ENCODE peak calls at places on chromosomes 7 and 10, in six cellular contexts. D, O, L, P, H and I are unnamed samples. For H3K4me1, the result is how much of the 10 kb centered on the place peaks cover.

GRCh38 chr10:63718453-63718852 is 197.3 kb downstream of the REEP3 start:
- DNase-seq in D (no peak), O (no peak), L (no peak), P (no peak), H (no peak), I (no peak)

GRCh38 chr10:132010484-132010883 is 28.8 kb upstream of the BNIP3 start:
- DNase-seq in D (no peak), O (no peak), L (no peak), P (no peak), H (no peak), I (no peak)

GRCh38 chr7:139995034-139995915 is 67.5 kb downstream of the PARP12 start:
- DNase-seq in D (no peak), O (no peak), L (peak), P (no peak), H (no peak), I (no peak)

GRCh38 chr10:130013263-130013937 is 49.3 kb upstream of the EBF3 start:
- DNase-seq in D (no peak), O (no peak), L (no peak), P (no peak), H (no peak), I (no peak)

GRCh38 chr10:17238445-17239275 is 10.6 kb downstream of the VIM start:
- DNase-seq in D (no peak), O (no peak), L (no peak), P (no peak), H (no peak), I (no peak)

GRCh38 chr10:101217450-101218281 is 11.6 kb downstream of the LBX1 start:
- DNase-seq in D (peak), O (peak), L (no peak), P (no peak), H (no peak), I (no peak)

GRCh38 chr10:62577666-62578291 is 203.6 kb downstream of the ZNF365 start:
- DNase-seq in D (no peak), O (no peak), L (no peak), P (no peak), H (no peak), I (no peak)

GRCh38 chr10:22986771-22987542 is 59.1 kb downstream of the ARMC3 start:
- DNase-seq in D (no peak), O (no peak), L (no peak), P (no peak), H (no peak), I (peak)

DNA sequence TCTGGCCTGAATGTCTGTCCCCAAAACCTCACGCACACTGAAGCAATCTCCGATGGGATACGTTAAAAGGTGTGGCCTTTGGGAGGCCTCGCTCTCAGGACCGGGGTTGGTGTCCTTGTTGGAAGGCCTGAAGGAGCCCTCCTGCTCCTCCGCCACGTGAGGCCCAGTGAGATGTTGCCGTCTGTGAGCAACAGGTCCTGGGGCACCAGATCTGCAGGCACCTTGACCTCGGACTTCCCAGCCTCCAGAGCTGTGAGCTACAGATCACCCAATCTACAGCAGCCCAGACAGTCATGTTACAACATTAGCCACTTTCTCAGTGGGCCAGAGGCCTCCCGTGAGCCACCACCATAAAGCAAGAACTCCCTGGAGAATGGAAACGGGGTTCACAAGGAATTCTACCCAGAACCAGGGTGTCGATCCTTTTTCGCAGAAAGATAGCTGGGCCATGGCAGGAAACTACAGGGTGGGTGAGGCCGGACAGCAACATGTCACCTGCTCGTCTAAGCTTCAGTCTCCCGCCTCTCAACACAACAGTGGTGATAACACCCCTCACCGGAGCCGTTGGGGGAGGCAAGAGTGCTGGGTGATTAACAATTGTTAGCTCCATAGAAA is 87.0 kb downstream of the DIP2C start:
- DNase-seq in D (no peak), O (no peak), L (no peak), P (peak), H (no peak), I (no peak)
- H3K4me1 ChIP-seq in D (under half), O (under half), L (half or more), P (under half), H (under half), I (under half)

GRCh38 chr10:119370046-119370770 is 162.8 kb downstream of the GRK5 start:
- DNase-seq in D (no peak), O (no peak), L (no peak), P (peak), H (no peak), I (no peak)

GRCh38 chr10:119367841-119368549 is 160.6 kb downstream of the GRK5 start:
- DNase-seq in D (no peak), O (no peak), L (no peak), P (no peak), H (no peak), I (no peak)

GRCh38 chr10:119370972-119371703 is 163.8 kb downstream of the GRK5 start:
- DNase-seq in D (no peak), O (no peak), L (peak), P (peak), H (no peak), I (no peak)

GRCh38 chr10:119368991-119369869 is 161.9 kb downstream of the GRK5 start:
- DNase-seq in D (no peak), O (peak), L (no peak), P (peak), H (no peak), I (peak)

DNA sequence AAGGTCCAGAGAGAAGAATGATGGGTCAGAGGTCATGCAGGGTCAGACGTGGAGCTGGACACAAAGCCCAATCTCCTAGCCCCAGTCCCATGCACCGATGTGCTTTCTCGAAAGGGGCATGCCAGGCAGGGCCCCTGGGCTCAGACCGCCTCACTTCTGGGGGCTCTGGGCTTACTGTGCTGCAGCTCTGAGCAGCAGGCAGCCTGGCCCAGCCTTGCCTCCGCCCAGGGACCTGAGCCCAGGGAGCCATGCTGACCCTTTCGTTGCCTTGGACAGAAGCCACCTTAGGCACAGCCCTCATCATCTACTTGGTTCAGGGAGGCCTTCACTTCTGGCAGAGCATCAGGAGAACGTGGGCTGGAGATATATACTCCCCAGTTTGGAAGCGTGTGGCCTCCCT is 161.2 kb downstream of the GRK5 start:
- DNase-seq in D (no peak), O (no peak), L (no peak), P (no peak), H (no peak), I (no peak)
- H3K4me1 ChIP-seq in D (under half), O (under half), L (half or more), P (half or more), H (under half), I (under half)

GRCh38 chr7:131607291-131608111 is 51.1 kb upstream of the PODXL start:
- DNase-seq in D (no peak), O (no peak), L (no peak), P (no peak), H (no peak), I (no peak)

GRCh38 chr7:131606346-131607290 is 50.2 kb upstream of the PODXL start:
- DNase-seq in D (no peak), O (no peak), L (no peak), P (no peak), H (no peak), I (no peak)

GRCh38 chr7:131605280-131605878 is 49.0 kb upstream of the PODXL start:
- DNase-seq in D (no peak), O (no peak), L (no peak), P (no peak), H (no peak), I (no peak)

GRCh38 chr7:131610007-131610406 is 53.6 kb upstream of the PODXL start:
- DNase-seq in D (no peak), O (no peak), L (no peak), P (no peak), H (no peak), I (no peak)

GRCh38 chr7:131608112-131608498 is 51.7 kb upstream of the PODXL start:
- DNase-seq in D (no peak), O (no peak), L (no peak), P (no peak), H (no peak), I (no peak)
- H3K4me1 ChIP-seq in D (under half), O (under half), L (under half), P (under half), H (under half), I (under half)

GRCh38 chr7:30896041-30896440 is 15.6 kb upstream of the AQP1 start:
- DNase-seq in D (peak), O (no peak), L (no peak), P (no peak), H (no peak), I (no peak)
- H3K4me1 ChIP-seq in D (under half), O (under half), L (half or more), P (half or more), H (under half), I (under half)